ENCODE peak calls at places on chromosomes 3 and 15, in ten cellular contexts. W is GM12878, S is endothelial cell of umbilical vein, A is A549, E is K562, T is HepG2, P is HCT116, V is WTC11, X is SK-N-SH, G is H1. N is an unnamed sample.

GRCh38 chr3:132499071-132499470 is 81.8 kb downstream of the DNAJC13 start:
- DNase-seq in W (no peak), V (no peak), A (no peak), P (no peak), E (no peak), S (no peak), G (no peak), T (peak), X (no peak), N (no peak)

GRCh38 chr15:92808611-92809063 is 91.5 kb upstream of the CHD2 start:
- DNase-seq in W (no peak), T (no peak), E (no peak), V (no peak), X (peak), G (no peak), P (no peak), A (peak), S (no peak), N (peak)

GRCh38 chr3:56986347-56986746 is 74.1 kb upstream of the SPATA12 start:
- DNase-seq in G (no peak), V (no peak), X (no peak), S (no peak), P (no peak), E (no peak), T (no peak), A (no peak), W (no peak), N (no peak)

GRCh38 chr3:85384372-85384771 is 425.6 kb downstream of the CADM2 start:
- DNase-seq in P (no peak), E (no peak), X (no peak), S (no peak), G (no peak), A (no peak), W (no peak), T (no peak), V (no peak), N (no peak)

GRCh38 chr3:12042638-12043037 is 38.5 kb downstream of the SYN2 start:
- DNase-seq in T (no peak), P (no peak), W (no peak), V (no peak), G (no peak), X (no peak), A (no peak), E (no peak), S (no peak), N (no peak)

GRCh38 chr3:185746470-185746869 is 78.4 kb downstream of the IGF2BP2 start:
- DNase-seq in V (no peak), P (no peak), S (peak), W (no peak), X (no peak), E (no peak), G (no peak), A (no peak), T (no peak), N (peak)

GRCh38 chr15:36529296-36530011 is 50.0 kb upstream of the CDIN1 start:
- DNase-seq in X (no peak), E (no peak), T (no peak), G (no peak), A (no peak), W (peak), P (no peak), S (no peak), V (no peak), N (no peak)

GRCh38 chr3:188687389-188687788 is 484.4 kb upstream of the TPRG1 start:
- DNase-seq in P (no peak), G (no peak), V (peak), S (peak), W (no peak), E (no peak), A (peak), X (no peak), T (no peak), N (no peak)

GRCh38 chr3:9903904-9904303 is 1.3 kb downstream of the IL17RE start:
- DNase-seq in E (no peak), W (no peak), G (no peak), V (no peak), X (no peak), P (no peak), T (no peak), A (no peak), S (no peak), N (no peak)

DNA sequence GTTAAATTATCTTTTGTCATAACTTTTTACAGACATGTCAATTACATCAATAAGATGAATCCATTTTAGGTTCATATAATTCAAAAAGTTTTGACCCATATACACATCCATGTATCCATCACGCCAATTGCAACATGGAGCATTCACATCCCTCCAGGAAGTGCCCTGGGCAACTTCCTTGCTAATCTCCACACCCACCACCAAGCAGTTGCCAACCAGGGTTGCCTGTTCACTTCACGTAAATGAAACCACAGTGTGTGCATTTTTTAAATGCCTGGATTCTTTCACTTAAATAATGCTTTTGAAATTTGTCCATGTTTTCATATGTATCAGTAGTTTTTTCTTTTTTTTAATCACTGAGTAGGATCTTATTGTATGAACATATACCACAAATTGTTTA is 40.7 kb upstream of the LYZL4 start:
- DNase-seq in S (no peak), V (no peak), X (no peak), W (no peak), T (no peak), P (no peak), E (no peak), G (no peak), A (no peak), N (no peak)
- TF ChIP-seq MAX in S (no peak), V (no peak), X (no peak), W (no peak), T (no peak), P (no peak), E (no peak), G (no peak), A (no peak), N (no peak)

GRCh38 chr3:52092891-52093290 is 36.5 kb upstream of the DUSP7 start:
- DNase-seq in X (no peak), P (no peak), E (no peak), S (no peak), G (no peak), T (no peak), W (no peak), V (no peak), A (no peak), N (no peak)
- TF ChIP-seq MAX in X (no peak), P (no peak), E (no peak), S (no peak), G (no peak), T (no peak), W (no peak), V (no peak), A (no peak), N (no peak)

GRCh38 chr3:156509209-156510174 is 45.4 kb downstream of the SSR3 start:
- DNase-seq in A (peak), W (no peak), T (peak), S (peak), X (peak), P (peak), G (no peak), V (no peak), E (peak), N (peak)
- TF ChIP-seq MAX in A (no peak), W (no peak), T (no peak), S (no peak), X (no peak), P (no peak), G (no peak), V (no peak), E (no peak), N (no peak)

GRCh38 chr15:38795471-38796245 is 231.0 kb upstream of the RASGRP1 start:
- DNase-seq in T (no peak), P (no peak), V (no peak), W (no peak), G (no peak), A (no peak), X (no peak), S (peak), E (peak), N (no peak)

GRCh38 chr15:38793181-38793580 is 228.6 kb upstream of the RASGRP1 start:
- DNase-seq in P (no peak), W (no peak), X (no peak), V (no peak), E (no peak), G (no peak), A (no peak), T (no peak), S (peak), N (no peak)

DNA sequence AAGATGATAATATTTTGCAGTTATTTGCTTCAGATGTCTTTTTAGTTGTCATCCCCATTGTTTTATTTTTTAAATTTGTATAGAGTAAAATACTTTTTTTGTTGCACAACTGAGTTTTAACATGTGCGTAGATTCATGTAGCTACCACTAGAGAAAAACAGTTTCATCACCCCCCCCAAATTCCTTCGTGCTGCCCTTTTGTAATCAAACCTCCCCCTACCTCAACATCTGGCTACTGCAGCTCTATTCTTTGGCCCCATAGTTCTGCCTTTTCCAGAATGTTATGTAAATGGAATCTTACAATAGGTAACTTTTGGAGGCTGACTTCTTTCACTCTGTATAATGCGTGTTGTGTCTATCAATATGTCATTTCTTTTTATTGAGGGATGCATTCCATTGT is 232.0 kb upstream of the RASGRP1 start:
- DNase-seq in W (no peak), A (no peak), G (no peak), V (no peak), X (no peak), E (no peak), T (no peak), P (no peak), S (no peak), N (no peak)
- TF ChIP-seq MAX in W (no peak), A (no peak), G (no peak), V (no peak), X (no peak), E (no peak), T (no peak), P (no peak), S (no peak), N (no peak)

GRCh38 chr3:182618981-182619591 is 174.2 kb upstream of the ATP11B start:
- DNase-seq in A (no peak), G (no peak), X (no peak), P (peak), E (no peak), S (no peak), W (no peak), T (no peak), V (no peak), N (no peak)
- TF ChIP-seq MAX in A (no peak), G (no peak), X (no peak), P (no peak), E (no peak), S (no peak), W (no peak), T (no peak), V (no peak), N (no peak)

GRCh38 chr3:177594096-177594495 is 396.8 kb upstream of the TBL1XR1 start:
- DNase-seq in P (no peak), A (peak), W (no peak), E (no peak), X (no peak), V (no peak), T (no peak), G (no peak), S (no peak), N (peak)

GRCh38 chr3:177589921-177590336 is 392.6 kb upstream of the TBL1XR1 start:
- DNase-seq in G (no peak), V (no peak), X (peak), S (peak), T (peak), P (peak), W (no peak), E (no peak), A (peak), N (no peak)

GRCh38 chr3:177589041-177589650 is 391.9 kb upstream of the TBL1XR1 start:
- DNase-seq in X (no peak), W (no peak), V (no peak), S (no peak), A (no peak), E (no peak), T (no peak), P (no peak), G (no peak), N (no peak)

GRCh38 chr3:177590826-177591225 is 393.5 kb upstream of the TBL1XR1 start:
- DNase-seq in P (no peak), G (no peak), X (no peak), T (no peak), S (no peak), W (no peak), A (no peak), V (no peak), E (no peak), N (no peak)

GRCh38 chr3:177591371-177591770 is 394.1 kb upstream of the TBL1XR1 start:
- DNase-seq in V (no peak), A (no peak), S (no peak), G (no peak), W (peak), P (no peak), E (no peak), T (no peak), X (no peak), N (peak)
- TF ChIP-seq MAX in V (no peak), A (no peak), S (no peak), G (no peak), W (no peak), P (no peak), E (no peak), T (no peak), X (no peak), N (no peak)

GRCh38 chr3:168165390-168166269 is 69.9 kb upstream of the GOLIM4 start:
- DNase-seq in T (peak), G (no peak), X (peak), W (peak), P (peak), S (peak), E (peak), V (peak), A (peak), N (peak)
- TF ChIP-seq MAX in T (no peak), G (no peak), X (no peak), W (no peak), P (no peak), S (no peak), E (no peak), V (no peak), A (no peak), N (no peak)